ENCODE peak calls at places on chromosome X, in nine cellular contexts. D, B, J, L, R, Y, K, M and W are unnamed samples.

GRCh38 chrX:75892749-75893148 is 107.7 kb upstream of the MAGEE2 start:
- DNase-seq in D (no peak), B (no peak), J (no peak), L (no peak), R (no peak), Y (no peak), K (no peak), M (no peak), W (no peak)

GRCh38 chrX:152968193-152968592 is 25.7 kb downstream of the PNMA5 start:
- DNase-seq in D (no peak), B (no peak), J (no peak), L (no peak), R (no peak), Y (no peak), K (no peak), M (no peak), W (no peak)

GRCh38 chrX:40922307-40922706 is 162.9 kb upstream of the USP9X start:
- DNase-seq in D (peak; percentile 68), B (peak; percentile 79), J (no peak), L (no peak), R (peak; percentile 39), Y (no peak), K (peak; percentile 26), M (no peak), W (no peak)

GRCh38 chrX:40966204-40966820 is 118.9 kb upstream of the USP9X start:
- DNase-seq in D (no peak), B (no peak), J (no peak), L (no peak), R (no peak), Y (no peak), K (no peak), M (no peak), W (no peak)

GRCh38 chrX:119468186-119468929 is at the start of gene SLC25A5:
- DNase-seq in D (peak; percentile 90), B (peak; percentile 73), J (peak; percentile 95), L (peak; percentile 82), R (peak; percentile 65), Y (peak; percentile 49), K (peak; percentile 73), M (peak; percentile 57), W (peak; percentile 82)

GRCh38 chrX:49003696-49004095 is 1.6 kb upstream of the GRIPAP1 start:
- DNase-seq in D (no peak), B (no peak), J (no peak), L (no peak), R (no peak), Y (no peak), K (peak; percentile 4), M (no peak), W (no peak)

GRCh38 chrX:11474021-11474420 is 180.8 kb downstream of the AMELX start:
- DNase-seq in D (no peak), B (no peak), J (no peak), L (no peak), R (no peak), Y (no peak), K (no peak), M (no peak), W (no peak)

GRCh38 chrX:148024425-148025148 is 43.5 kb downstream of the FMR1NB start:
- DNase-seq in D (no peak), B (no peak), J (no peak), L (no peak), R (no peak), Y (peak; percentile 16), K (no peak), M (peak; percentile 3), W (no peak)

GRCh38 chrX:8548446-8548845 is 83.8 kb downstream of the VCX3B start:
- DNase-seq in D (no peak), B (peak; percentile 22), J (no peak), L (no peak), R (no peak), Y (no peak), K (no peak), M (no peak), W (no peak)

GRCh38 chrX:73944582-73944947 is 359.4 kb upstream of the ZCCHC13 start:
- DNase-seq in D (peak; percentile 20), B (peak; percentile 16), J (no peak), L (no peak), R (no peak), Y (no peak), K (no peak), M (no peak), W (no peak)

GRCh38 chrX:9316096-9316495 is 148.8 kb upstream of the TBL1X start:
- DNase-seq in D (no peak), B (no peak), J (no peak), L (no peak), R (no peak), Y (no peak), K (no peak), M (peak; percentile 26), W (no peak)

GRCh38 chrX:110395877-110396276 is 37.2 kb downstream of the RTL9 start:
- DNase-seq in D (no peak), B (no peak), J (no peak), L (no peak), R (no peak), Y (no peak), K (peak; percentile 53), M (no peak), W (no peak)

GRCh38 chrX:1323315-1323714 is 13.3 kb upstream of the IL3RA start:
- DNase-seq in D (peak; percentile 70), B (no peak), J (peak; percentile 76), L (no peak), R (peak; percentile 36), Y (peak; percentile 65), K (no peak), M (no peak), W (peak; percentile 47)

GRCh38 chrX:84362184-84362838 is 139.9 kb downstream of the HDX start:
- DNase-seq in D (no peak), B (no peak), J (no peak), L (no peak), R (peak; percentile 0), Y (no peak), K (no peak), M (no peak), W (no peak)

GRCh38 chrX:96792047-96792446 is 91.7 kb upstream of the RPA4 start:
- DNase-seq in D (no peak), B (no peak), J (no peak), L (no peak), R (no peak), Y (no peak), K (no peak), M (no peak), W (no peak)

DNA sequence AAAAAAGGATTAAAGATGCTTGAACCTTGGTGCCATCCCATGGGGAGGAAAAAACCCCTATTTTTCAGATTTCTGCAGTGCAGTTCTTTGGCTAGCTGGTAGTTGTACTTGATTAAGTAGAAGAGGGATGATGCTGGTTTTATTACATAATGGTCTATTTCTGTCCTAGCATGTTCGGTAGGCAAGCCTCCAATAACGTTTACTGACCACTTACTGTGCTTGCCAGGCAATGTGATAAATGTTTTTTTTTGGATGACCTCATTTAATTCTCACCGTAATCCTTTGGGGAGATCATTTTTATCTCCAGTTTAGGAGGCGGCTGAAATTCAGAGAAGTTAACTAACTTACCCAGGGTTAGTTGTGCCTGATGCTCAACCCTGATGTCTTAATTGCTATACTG is 92.1 kb upstream of the RPA4 start:
- DNase-seq in D (no peak), B (peak; percentile 81), J (no peak), L (no peak), R (no peak), Y (no peak), K (no peak), M (no peak), W (no peak)
- TF ChIP-seq CTCF in D (no peak), B (no peak), J (no peak), L (no peak), R (no peak), Y (no peak), K (no peak), M (no peak), W (no peak)

GRCh38 chrX:149881081-149881711 is at the start of gene MAGEA8:
- DNase-seq in D (peak; percentile 8), B (no peak), J (no peak), L (no peak), R (no peak), Y (no peak), K (no peak), M (no peak), W (no peak)
- TF ChIP-seq CTCF in D (peak; percentile 35), B (no peak), J (no peak), L (no peak), R (peak; percentile 30), Y (peak; percentile 37), K (no peak), M (no peak), W (no peak)

GRCh38 chrX:21748235-21748634 is 9.7 kb downstream of the SMPX start:
- DNase-seq in D (no peak), B (no peak), J (no peak), L (no peak), R (no peak), Y (no peak), K (no peak), M (no peak), W (no peak)

GRCh38 chrX:21744060-21744459 is 13.9 kb downstream of the SMPX start:
- DNase-seq in D (no peak), B (no peak), J (no peak), L (no peak), R (no peak), Y (no peak), K (no peak), M (no peak), W (no peak)

GRCh38 chrX:21744721-21745120 is 13.2 kb downstream of the SMPX start:
- DNase-seq in D (no peak), B (no peak), J (no peak), L (no peak), R (no peak), Y (no peak), K (no peak), M (no peak), W (no peak)

GRCh38 chrX:21747523-21747922 is 10.4 kb downstream of the SMPX start:
- DNase-seq in D (peak; percentile 37), B (no peak), J (no peak), L (no peak), R (no peak), Y (no peak), K (no peak), M (no peak), W (no peak)

GRCh38 chrX:21745756-21746155 is 12.2 kb downstream of the SMPX start:
- DNase-seq in D (peak; percentile 8), B (no peak), J (no peak), L (no peak), R (peak; percentile 1), Y (no peak), K (peak; percentile 2), M (no peak), W (peak; percentile 47)
- TF ChIP-seq CTCF in D (peak; percentile 63), B (peak; percentile 48), J (peak; percentile 22), L (peak; percentile 28), R (peak; percentile 77), Y (peak; percentile 56), K (peak; percentile 35), M (peak; percentile 21), W (peak; percentile 64)

DNA sequence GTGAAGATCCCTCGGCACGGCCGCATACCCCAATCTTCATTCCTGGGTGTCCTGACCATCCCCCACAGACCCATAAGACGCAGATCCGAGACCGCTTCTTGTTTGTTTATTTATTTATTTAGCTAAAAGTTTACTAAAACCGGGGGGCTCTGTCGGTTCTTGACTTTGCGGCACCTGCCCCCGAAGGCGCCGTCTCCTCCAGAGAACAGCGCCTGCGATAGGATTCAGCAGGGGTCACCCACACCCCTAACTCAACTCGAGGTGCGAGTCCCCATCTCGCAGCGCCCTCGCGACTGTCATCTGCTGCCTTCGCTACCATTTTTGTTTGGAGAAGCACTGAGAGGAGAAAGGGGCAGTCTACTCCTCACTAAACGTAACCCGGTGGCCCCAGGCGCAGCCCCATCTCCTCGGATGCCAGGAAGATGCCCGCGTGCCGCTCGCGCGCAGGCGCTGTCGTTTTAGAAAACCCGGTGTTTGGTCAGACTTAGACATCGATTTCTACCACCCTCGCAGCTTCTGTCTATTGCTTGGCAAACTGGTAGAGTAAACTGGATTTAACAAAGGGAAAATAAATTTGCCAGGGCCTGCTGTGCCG is 18.9 kb upstream of the GPR101 start:
- DNase-seq in D (peak; percentile 39), B (no peak), J (no peak), L (no peak), R (no peak), Y (no peak), K (no peak), M (no peak), W (no peak)
- TF ChIP-seq CTCF in D (no peak), B (no peak), J (peak; percentile 6), L (no peak), R (peak; percentile 43), Y (no peak), K (peak; percentile 31), M (no peak), W (no peak)